ENCODE peak calls at places on chromosomes 3 and 15, in ten cellular contexts. Z is PC-3; Q is activated T-helper 1 cell treated with Interleukin-2 at 50 U/mL for 16 hours; E is ACHN; P is 8988T; M is heart right ventricle; R is activated CD8-positive, alpha-beta memory T cell treated with anti-CD3 and anti-CD28 coated beads, Interleukin-2, amount 50 U/mL, for 4 hours; K is activated CD4-positive, alpha-beta T cell treated with anti-CD3 and anti-CD28 coated beads for 48 hours; X is activated gamma-delta T cell treated with Interleukin-2 at 50 U/mL for 16 hours; N is stimulated activated CD4-positive, alpha-beta T cell treated with anti-CD3 and anti-CD28 coated beads, Interleukin-4, amount 100 ng/mL, for 48 hours. J is an unnamed sample.

GRCh38 chr15:89114974-89115373 is 26.7 kb downstream of the ABHD2 start:
- DNase-seq in R (no peak), N (no peak), Z (peak; percentile 46), K (no peak), Q (no peak), E (no peak), P (no peak), X (no peak), M (peak; percentile 54), J (no peak)

GRCh38 chr3:147409143-147410121 is at the start of gene ZIC1:
- DNase-seq in M (no peak), Z (no peak), N (no peak), P (no peak), X (no peak), R (no peak), Q (no peak), E (no peak), K (no peak), J (no peak)

GRCh38 chr3:164416491-164417222 is 661.6 kb downstream of the SI start:
- DNase-seq in N (no peak), M (no peak), Z (no peak), R (no peak), X (no peak), E (no peak), K (no peak), P (no peak), Q (no peak), J (no peak)

GRCh38 chr15:34334676-34335075 is 2.9 kb downstream of the SLC12A6 start:
- DNase-seq in N (no peak), Z (peak; percentile 73), P (no peak), X (no peak), Q (no peak), R (no peak), K (no peak), E (no peak), M (no peak), J (no peak)

GRCh38 chr3:2765002-2765579 is 345.1 kb downstream of the IL5RA start:
- DNase-seq in K (no peak), X (no peak), Z (no peak), P (no peak), N (no peak), M (no peak), E (peak; percentile 17), R (no peak), Q (no peak), J (no peak)

GRCh38 chr3:119627461-119627860 is 29.8 kb downstream of the PLA1A start:
- DNase-seq in Q (no peak), P (no peak), E (no peak), R (no peak), N (no peak), Z (no peak), X (no peak), M (no peak), K (peak; percentile 25), J (no peak)

GRCh38 chr15:99440029-99440428 is 125.8 kb upstream of the MEF2A start:
- DNase-seq in Z (no peak), X (peak; percentile 2), Q (no peak), E (no peak), N (no peak), P (no peak), R (no peak), M (no peak), K (no peak), J (no peak)

GRCh38 chr15:82831894-82832600 is 22.6 kb downstream of the WHAMM start:
- DNase-seq in Q (no peak), Z (no peak), E (no peak), N (no peak), K (no peak), R (no peak), M (no peak), P (no peak), X (no peak), J (no peak)

GRCh38 chr3:168216851-168217250 is 121.1 kb upstream of the GOLIM4 start:
- DNase-seq in E (no peak), R (no peak), Q (no peak), P (no peak), N (no peak), X (no peak), Z (no peak), M (no peak), K (no peak), J (no peak)

GRCh38 chr3:127172670-127173515 is 20.0 kb upstream of the PRR23E start:
- DNase-seq in X (no peak), Q (no peak), K (no peak), M (no peak), N (no peak), R (no peak), P (peak; percentile 57), E (peak; percentile 18), Z (peak; percentile 38), J (no peak)

GRCh38 chr3:63652066-63652725 is at the start of gene SNTN:
- DNase-seq in R (no peak), X (no peak), N (no peak), Z (no peak), K (no peak), E (no peak), P (no peak), Q (no peak), M (no peak), J (no peak)

GRCh38 chr3:126146525-126147146 is 33.8 kb downstream of the ALDH1L1 start:
- DNase-seq in E (no peak), P (no peak), R (no peak), Z (no peak), K (no peak), N (no peak), X (no peak), Q (no peak), M (peak; percentile 2), J (no peak)

GRCh38 chr3:125250973-125251372 is 38.4 kb upstream of the SLC12A8 start:
- DNase-seq in P (no peak), E (no peak), M (no peak), K (no peak), N (no peak), Z (no peak), Q (no peak), X (no peak), R (no peak), J (no peak)

GRCh38 chr15:39511915-39512260 is 69.0 kb upstream of the THBS1 start:
- DNase-seq in N (no peak), Q (no peak), M (no peak), P (no peak), R (no peak), E (no peak), K (no peak), Z (no peak), X (no peak), J (no peak)

GRCh38 chr15:65532738-65533051 is 2.4 kb downstream of the HACD3 start:
- DNase-seq in R (no peak), E (no peak), X (no peak), N (no peak), P (no peak), Q (no peak), Z (peak; percentile 69), K (no peak), M (no peak), J (no peak)

GRCh38 chr3:141308588-141309218 is 59.6 kb upstream of the ZBTB38 start:
- DNase-seq in E (peak; percentile 47), P (peak; percentile 90), Q (no peak), R (no peak), M (peak; percentile 56), K (no peak), N (no peak), X (no peak), Z (peak; percentile 61), J (peak; percentile 42)

GRCh38 chr15:90367578-90367977 is 15.5 kb downstream of the ZNF774 start:
- DNase-seq in X (no peak), K (no peak), P (no peak), Z (no peak), R (no peak), M (no peak), Q (no peak), N (no peak), E (no peak), J (no peak)

GRCh38 chr15:39730552-39730951 is 52.1 kb downstream of the FSIP1 start:
- DNase-seq in Z (no peak), Q (no peak), N (no peak), X (no peak), R (no peak), K (no peak), E (no peak), M (no peak), P (no peak), J (no peak)

GRCh38 chr15:72671531-72671930 is 14.5 kb downstream of the HIGD2B start:
- DNase-seq in X (no peak), K (no peak), M (no peak), N (no peak), P (no peak), E (no peak), Q (no peak), Z (no peak), R (no peak), J (no peak)

GRCh38 chr3:42179110-42179725 is 86.8 kb downstream of the CCK start:
- DNase-seq in R (no peak), P (peak; percentile 54), Q (no peak), Z (peak; percentile 97), X (no peak), E (peak; percentile 91), M (no peak), K (peak; percentile 30), N (no peak), J (no peak)

GRCh38 chr3:62161306-62161705 is 212.0 kb downstream of the FEZF2 start:
- DNase-seq in N (no peak), K (no peak), X (no peak), E (no peak), P (no peak), M (peak; percentile 47), R (no peak), Q (no peak), Z (no peak), J (no peak)

J was measured in progenitor cell of endocrine pancreas.